ENCODE peak calls at places on chromosomes 5 and 9, in six cellular contexts. Z is fibroblast of lung; B is effector memory CD8-positive, alpha-beta T cell; J is Kasumi-1; Q is HepG2; G is activated T-cell treated with anti-CD3 and anti-CD28 coated beads, Interleukin-2, amount 50 U/mL, for 4 hours. R is an unnamed sample.

GRCh38 chr9:19379697-19380046 is 364 bp downstream of the RPS6 start:
- DNase-seq in Z (no peak), B (no peak), J (no peak), Q (no peak), G (peak; percentile 36), R (peak; percentile 39)

GRCh38 chr5:88957000-88957399 is 74.0 kb upstream of the MEF2C start:
- DNase-seq in Z (no peak), B (no peak), J (no peak), Q (no peak), G (no peak), R (no peak)

GRCh38 chr5:126531543-126532120 is 63.4 kb downstream of the ALDH7A1 start:
- DNase-seq in Z (no peak), B (no peak), J (no peak), Q (peak; percentile 10), G (no peak), R (no peak)

GRCh38 chr5:42974546-42974945 is 65.6 kb downstream of the ANXA2R start:
- DNase-seq in Z (peak; percentile 90), B (no peak), J (no peak), Q (no peak), G (no peak), R (no peak)

GRCh38 chr5:125026900-125027731 is 280.7 kb upstream of the ZNF608 start:
- DNase-seq in Z (peak; percentile 65), B (no peak), J (no peak), Q (no peak), G (no peak), R (no peak)

GRCh38 chr5:10723519-10723918 is 37.5 kb downstream of the DAP start:
- DNase-seq in Z (no peak), B (no peak), J (no peak), Q (no peak), G (no peak), R (no peak)

GRCh38 chr5:31901807-31902530 is 263.0 kb downstream of the PDZD2 start:
- DNase-seq in Z (peak; percentile 15), B (no peak), J (no peak), Q (no peak), G (no peak), R (no peak)

GRCh38 chr5:84382363-84383295 is 2.1 kb downstream of the EDIL3 start:
- DNase-seq in Z (peak; percentile 81), B (no peak), J (peak; percentile 27), Q (no peak), G (no peak), R (no peak)

GRCh38 chr5:155556222-155556621 is 542.7 kb downstream of the KIF4B start:
- DNase-seq in Z (no peak), B (no peak), J (no peak), Q (no peak), G (no peak), R (no peak)

GRCh38 chr5:36398137-36398536 is 96.4 kb upstream of the RANBP3L start:
- DNase-seq in Z (peak; percentile 71), B (no peak), J (peak; percentile 70), Q (peak; percentile 20), G (no peak), R (no peak)

GRCh38 chr9:36870960-36871359 is 163.1 kb downstream of the PAX5 start:
- DNase-seq in Z (no peak), B (no peak), J (no peak), Q (no peak), G (no peak), R (no peak)

GRCh38 chr5:16937503-16938161 is 1.5 kb upstream of the MYO10 start:
- DNase-seq in Z (no peak), B (no peak), J (no peak), Q (no peak), G (no peak), R (no peak)

GRCh38 chr5:54024466-54024865 is 285.9 kb downstream of the ARL15 start:
- DNase-seq in Z (peak; percentile 35), B (no peak), J (no peak), Q (no peak), G (no peak), R (no peak)

GRCh38 chr5:158699336-158699735 is 400.4 kb downstream of the EBF1 start:
- DNase-seq in Z (no peak), B (no peak), J (no peak), Q (no peak), G (no peak), R (no peak)

GRCh38 chr9:87270241-87271234 is 227.1 kb upstream of the DAPK1 start:
- DNase-seq in Z (peak; percentile 49), B (no peak), J (no peak), Q (no peak), G (no peak), R (no peak)

GRCh38 chr9:131036529-131037335 is 27.8 kb downstream of the LAMC3 start:
- DNase-seq in Z (no peak), B (no peak), J (peak; percentile 45), Q (no peak), G (no peak), R (no peak)

GRCh38 chr9:26181836-26182235 is 503.6 kb upstream of the TUSC1 start:
- DNase-seq in Z (no peak), B (no peak), J (no peak), Q (no peak), G (no peak), R (no peak)

GRCh38 chr5:71810023-71810422 is 90.9 kb downstream of the CARTPT start:
- DNase-seq in Z (no peak), B (no peak), J (no peak), Q (no peak), G (no peak), R (no peak)